ENCODE peak calls at places on chromosomes 4 and X, in ten cellular contexts. G is lung, H is omental fat pad, E is mammary epithelial cell, U is fibroblast of mammary gland, P is foreskin fibroblast, M is cardiac fibroblast, D is thyroid gland, Y is progenitor cell of endocrine pancreas, O is BE2C. I is an unnamed sample.

GRCh38 chrX:19899234-19899788 is 11.9 kb upstream of the SH3KBP1 start:
- DNase-seq in G (no peak), H (no peak), E (no peak), U (no peak), P (no peak), M (no peak), D (no peak), Y (no peak), O (no peak), I (no peak)

GRCh38 chr4:158817562-158818370 is 48.9 kb downstream of the FNIP2 start:
- DNase-seq in G (no peak), H (no peak), E (no peak), U (peak; percentile 6), P (no peak), M (no peak), D (no peak), Y (no peak), O (no peak), I (no peak)

GRCh38 chr4:134645778-134646177 is 444.2 kb upstream of the PABPC4L start:
- DNase-seq in G (no peak), H (no peak), E (no peak), U (no peak), P (no peak), M (no peak), D (no peak), Y (no peak), O (no peak), I (no peak)

GRCh38 chr4:145937021-145937861 is 1.4 kb downstream of the ZNF827 start:
- DNase-seq in G (peak; percentile 49), H (no peak), E (peak; percentile 42), U (peak; percentile 58), P (peak; percentile 78), M (peak; percentile 69), D (peak; percentile 80), Y (peak; percentile 52), O (peak; percentile 78), I (peak; percentile 71)

GRCh38 chr4:128776794-128777216 is 32.7 kb upstream of the JADE1 start:
- DNase-seq in G (peak; percentile 89), H (peak; percentile 51), E (peak; percentile 59), U (peak; percentile 89), P (peak; percentile 96), M (peak; percentile 91), D (peak; percentile 98), Y (no peak), O (peak; percentile 13), I (no peak)

GRCh38 chrX:9341305-9342201 is 123.3 kb upstream of the TBL1X start:
- DNase-seq in G (peak; percentile 72), H (no peak), E (no peak), U (peak; percentile 65), P (peak; percentile 55), M (peak; percentile 54), D (peak; percentile 44), Y (no peak), O (peak; percentile 22), I (peak; percentile 37)

GRCh38 chrX:149504226-149504914 is 736 bp downstream of the IDS start:
- DNase-seq in G (no peak), H (no peak), E (no peak), U (peak; percentile 9), P (peak; percentile 45), M (no peak), D (peak; percentile 13), Y (no peak), O (peak; percentile 74), I (peak; percentile 23)

GRCh38 chr4:25842229-25842840 is 20.5 kb downstream of the SEL1L3 start:
- DNase-seq in G (no peak), H (no peak), E (no peak), U (no peak), P (no peak), M (no peak), D (no peak), Y (no peak), O (no peak), I (no peak)

GRCh38 chrX:121254336-121254735 is 206.9 kb downstream of the GLUD2 start:
- DNase-seq in G (no peak), H (no peak), E (no peak), U (peak; percentile 15), P (peak; percentile 13), M (peak; percentile 4), D (no peak), Y (no peak), O (no peak), I (no peak)
- TF ChIP-seq CTCF in G (no peak), H (no peak), E (no peak), U (peak; percentile 20), P (no peak), M (peak; percentile 4), D (no peak), Y (peak; percentile 34), O (no peak), I (no peak)

GRCh38 chr4:1804638-1805492 is 11.8 kb downstream of the FGFR3 start:
- DNase-seq in G (no peak), H (no peak), E (no peak), U (no peak), P (no peak), M (no peak), D (no peak), Y (no peak), O (no peak), I (no peak)

GRCh38 chr4:1801286-1801958 is 8.3 kb downstream of the FGFR3 start:
- DNase-seq in G (no peak), H (no peak), E (no peak), U (no peak), P (no peak), M (no peak), D (no peak), Y (no peak), O (no peak), I (no peak)

GRCh38 chr4:1803523-1804423 is 10.7 kb downstream of the FGFR3 start:
- DNase-seq in G (no peak), H (no peak), E (no peak), U (no peak), P (no peak), M (no peak), D (no peak), Y (no peak), O (no peak), I (no peak)

GRCh38 chr4:1802151-1802715 is 9.1 kb downstream of the FGFR3 start:
- DNase-seq in G (peak; percentile 44), H (no peak), E (no peak), U (peak; percentile 25), P (peak; percentile 81), M (peak; percentile 35), D (no peak), Y (no peak), O (no peak), I (no peak)

GRCh38 chr4:1802720-1803522 is 9.8 kb downstream of the FGFR3 start:
- DNase-seq in G (no peak), H (no peak), E (no peak), U (no peak), P (no peak), M (no peak), D (no peak), Y (no peak), O (no peak), I (no peak)
- TF ChIP-seq CTCF in G (no peak), H (no peak), E (no peak), U (no peak), P (no peak), M (no peak), D (no peak), Y (no peak), O (no peak), I (no peak)

GRCh38 chrX:65928522-65928921 is 111.4 kb downstream of the VSIG4 start:
- DNase-seq in G (no peak), H (no peak), E (no peak), U (no peak), P (no peak), M (no peak), D (no peak), Y (no peak), O (no peak), I (no peak)

GRCh38 chrX:65933085-65933589 is 106.7 kb downstream of the VSIG4 start:
- DNase-seq in G (no peak), H (no peak), E (peak; percentile 34), U (no peak), P (no peak), M (no peak), D (no peak), Y (no peak), O (no peak), I (no peak)

GRCh38 chrX:65932173-65933084 is 107.5 kb downstream of the VSIG4 start:
- DNase-seq in G (no peak), H (no peak), E (peak; percentile 93), U (no peak), P (no peak), M (no peak), D (no peak), Y (no peak), O (no peak), I (peak; percentile 2)
- TF ChIP-seq CTCF in G (no peak), H (no peak), E (no peak), U (no peak), P (no peak), M (no peak), D (no peak), Y (no peak), O (no peak), I (no peak)

GRCh38 chr4:139768366-139768765 is 102.7 kb downstream of the MGST2 start:
- DNase-seq in G (no peak), H (no peak), E (no peak), U (no peak), P (no peak), M (no peak), D (no peak), Y (no peak), O (no peak), I (no peak)

GRCh38 chr4:139770361-139770760 is 104.7 kb downstream of the MGST2 start:
- DNase-seq in G (no peak), H (no peak), E (no peak), U (no peak), P (no peak), M (no peak), D (no peak), Y (no peak), O (no peak), I (no peak)

GRCh38 chr4:139767585-139767984 is 102.0 kb downstream of the MGST2 start:
- DNase-seq in G (no peak), H (no peak), E (no peak), U (no peak), P (no peak), M (no peak), D (no peak), Y (no peak), O (no peak), I (no peak)

GRCh38 chr4:139769355-139769754 is 103.7 kb downstream of the MGST2 start:
- DNase-seq in G (no peak), H (no peak), E (no peak), U (no peak), P (no peak), M (no peak), D (no peak), Y (no peak), O (no peak), I (no peak)

GRCh38 chr4:139768913-139769312 is 103.3 kb downstream of the MGST2 start:
- DNase-seq in G (no peak), H (no peak), E (no peak), U (peak; percentile 24), P (no peak), M (no peak), D (no peak), Y (no peak), O (no peak), I (no peak)
- TF ChIP-seq CTCF in G (no peak), H (no peak), E (no peak), U (peak; percentile 32), P (no peak), M (peak; percentile 28), D (no peak), Y (peak; percentile 51), O (peak; percentile 42), I (no peak)

I was measured in nephron progenitor cell.